ENCODE peak calls at places on chromosomes 12 and 14, in seven cellular contexts. Y is nephron progenitor cell, F is lower leg skin, W is NCI-H1105, A is SHP77 treated with DMSO at 0.1 percent for 48 hours, C is erythroblast, B is GM12865. U is an unnamed sample.

GRCh38 chr12:47717443-47718193 is 7.7 kb downstream of the ENDOU start:
- DNase-seq in B (peak), Y (peak), F (peak), C (peak), W (peak), A (peak), U (peak)

GRCh38 chr12:125403145-125403789 is 338.0 kb downstream of the AACS start:
- DNase-seq in Y (no peak), C (peak), B (peak), F (no peak), W (peak), A (peak), U (no peak)

GRCh38 chr12:89880695-89881350 is 172.2 kb upstream of the ATP2B1 start:
- DNase-seq in Y (no peak), A (no peak), C (no peak), F (no peak), B (peak), W (no peak), U (no peak)

GRCh38 chr14:99426265-99426664 is 54.4 kb downstream of the SETD3 start:
- DNase-seq in B (no peak), A (peak), F (no peak), C (no peak), W (no peak), Y (no peak), U (no peak)

GRCh38 chr12:51689972-51690371 is 98.9 kb downstream of the SCN8A start:
- DNase-seq in B (no peak), W (no peak), Y (no peak), A (no peak), F (no peak), C (no peak), U (no peak)

GRCh38 chr12:124496584-124496983 is 70.8 kb downstream of the NCOR2 start:
- DNase-seq in A (no peak), C (peak), Y (no peak), W (no peak), B (peak), F (no peak), U (no peak)

GRCh38 chr12:64522316-64522715 is 70.4 kb downstream of the TBK1 start:
- DNase-seq in W (peak), A (no peak), B (peak), C (no peak), F (no peak), Y (no peak), U (no peak)

GRCh38 chr14:23602181-23603095 is 23.8 kb upstream of the JPH4 start:
- DNase-seq in Y (no peak), B (peak), A (no peak), C (no peak), F (no peak), W (no peak), U (peak)

GRCh38 chr12:122743895-122744525 is 8.6 kb upstream of the DENR start:
- DNase-seq in B (no peak), C (no peak), W (no peak), Y (no peak), F (no peak), A (no peak), U (no peak)

GRCh38 chr14:77615231-77616132 is 955 bp downstream of the SPTLC2 start:
- DNase-seq in Y (no peak), A (no peak), C (peak), B (no peak), F (no peak), W (no peak), U (no peak)

GRCh38 chr14:66070542-66071319 is 415.4 kb upstream of the CCDC196 start:
- DNase-seq in A (no peak), Y (peak), B (peak), C (peak), F (peak), W (peak), U (no peak)

GRCh38 chr12:39905152-39905551 is 200.7 kb downstream of the SLC2A13 start:
- DNase-seq in W (no peak), F (peak), Y (no peak), A (no peak), C (no peak), B (no peak), U (peak)

GRCh38 chr14:91315844-91316267 is 71.4 kb upstream of the GPR68 start:
- DNase-seq in A (no peak), W (no peak), F (no peak), C (no peak), B (peak), Y (no peak), U (no peak)

GRCh38 chr14:90551733-90552464 is 155.1 kb downstream of the CALM1 start:
- DNase-seq in A (no peak), B (no peak), Y (no peak), W (no peak), C (no peak), F (no peak), U (peak)

GRCh38 chr12:19778111-19778688 is 338.9 kb downstream of the AEBP2 start:
- DNase-seq in B (no peak), W (no peak), C (no peak), F (no peak), A (no peak), Y (no peak), U (no peak)

GRCh38 chr14:50666772-50667490 is 1.2 kb downstream of the SAV1 start:
- DNase-seq in C (peak), A (no peak), Y (peak), B (peak), F (peak), W (peak), U (peak)

GRCh38 chr14:75247939-75248338 is 30.7 kb upstream of the FOS start:
- DNase-seq in W (no peak), C (no peak), A (no peak), B (no peak), Y (no peak), F (no peak), U (no peak)

GRCh38 chr14:53384073-53384472 is 230.9 kb upstream of the DDHD1 start:
- DNase-seq in C (no peak), F (no peak), W (no peak), Y (no peak), B (no peak), A (no peak), U (no peak)

GRCh38 chr12:94545937-94546771 is 86.5 kb upstream of the CEP83 start:
- DNase-seq in Y (peak), F (no peak), C (peak), A (no peak), W (peak), B (peak), U (no peak)

GRCh38 chr14:61191751-61192150 is 89.4 kb downstream of the TMEM30B start:
- DNase-seq in B (no peak), A (no peak), Y (no peak), F (no peak), C (no peak), W (no peak), U (no peak)

GRCh38 chr12:34598851-34599529 is 576.7 kb downstream of the ALG10 start:
- DNase-seq in C (no peak), Y (no peak), W (no peak), F (no peak), B (no peak), A (no peak), U (peak)

GRCh38 chr12:93798279-93798678 is 121.1 kb downstream of the CRADD start:
- DNase-seq in W (no peak), C (peak), F (no peak), A (no peak), B (no peak), Y (no peak), U (no peak)

GRCh38 chr14:75751291-75751690 is 90.2 kb downstream of the TTLL5 start:
- DNase-seq in F (no peak), C (no peak), W (no peak), Y (no peak), A (no peak), B (no peak), U (no peak)

GRCh38 chr14:102513899-102514772 is 4.6 kb upstream of the ANKRD9 start:
- DNase-seq in B (no peak), C (no peak), Y (no peak), F (no peak), W (no peak), A (no peak), U (no peak)

GRCh38 chr14:102524451-102525212 is 15.1 kb upstream of the ANKRD9 start:
- DNase-seq in C (peak), F (peak), B (peak), W (peak), A (peak), Y (peak), U (peak)

GRCh38 chr12:52525661-52526499 is 5.7 kb upstream of the KRT5 start:
- DNase-seq in Y (no peak), A (no peak), C (no peak), W (no peak), B (no peak), F (peak), U (no peak)

GRCh38 chr14:105092124-105092911 is 27.1 kb upstream of the GPR132 start:
- DNase-seq in A (no peak), B (no peak), W (no peak), C (no peak), F (no peak), Y (peak), U (peak)

GRCh38 chr12:53726342-53726741 is 910 bp downstream of the CALCOCO1 start:
- DNase-seq in W (no peak), Y (no peak), F (no peak), A (no peak), B (peak), C (peak), U (no peak)

GRCh38 chr14:75521415-75522199 is 662 bp upstream of the BATF start:
- DNase-seq in C (no peak), W (no peak), Y (no peak), B (peak), A (no peak), F (no peak), U (no peak)

GRCh38 chr14:64865992-64866391 is 13.7 kb downstream of the SPTB start:
- DNase-seq in C (no peak), B (no peak), F (no peak), W (no peak), A (no peak), Y (no peak), U (no peak)

GRCh38 chr12:4506870-4507269 is 31.8 kb upstream of the RAD51AP1 start:
- DNase-seq in F (no peak), W (no peak), A (no peak), B (peak), Y (no peak), C (no peak), U (no peak)

GRCh38 chr14:100586520-100587247 is 533 bp downstream of the BEGAIN start:
- DNase-seq in Y (peak), F (no peak), A (peak), C (no peak), W (no peak), B (no peak), U (peak)

GRCh38 chr12:110638792-110639191 is 24.9 kb downstream of the TCTN1 start:
- DNase-seq in B (no peak), C (no peak), W (no peak), A (no peak), F (no peak), Y (no peak), U (no peak)

GRCh38 chr12:1099158-1099557 is 108.1 kb downstream of the ERC1 start:
- DNase-seq in Y (no peak), C (no peak), A (no peak), F (no peak), B (peak), W (no peak), U (no peak)

GRCh38 chr14:85058170-85058569 is 471.8 kb upstream of the FLRT2 start:
- DNase-seq in Y (no peak), W (no peak), B (no peak), A (no peak), C (no peak), F (no peak), U (no peak)

GRCh38 chr14:69803753-69804152 is 6.7 kb upstream of the SLC10A1 start:
- DNase-seq in Y (no peak), C (no peak), F (no peak), B (no peak), A (no peak), W (no peak), U (no peak)

U was measured in sigmoid colon.